ENCODE peak calls at places on chromosomes 13 and 19, in six cellular contexts. X is body of pancreas, V is lower leg skin, F is HCT116, I is spleen, O is testis. R is an unnamed sample.

GRCh38 chr13:74290324-74290773 is 156.1 kb upstream of the KLF12 start:
- DNase-seq in X (peak), V (peak), F (peak), I (no peak), O (peak), R (peak)

GRCh38 chr19:55186080-55186479 is 6.0 kb upstream of the SYT5 start:
- DNase-seq in X (no peak), V (no peak), F (no peak), I (no peak), O (no peak), R (no peak)

GRCh38 chr19:56176881-56177280 is 1.1 kb downstream of the GALP start:
- DNase-seq in X (no peak), V (no peak), F (no peak), I (no peak), O (no peak), R (no peak)

GRCh38 chr13:37473035-37473434 is 125.5 kb downstream of the POSTN start:
- DNase-seq in X (no peak), V (no peak), F (no peak), I (no peak), O (no peak), R (no peak)

GRCh38 chr19:1251233-1251502 is 2.8 kb downstream of the MIDN start:
- DNase-seq in X (peak), V (no peak), F (no peak), I (no peak), O (peak), R (no peak)

GRCh38 chr13:71290963-71291937 is 575.8 kb downstream of the DACH1 start:
- DNase-seq in X (peak), V (peak), F (no peak), I (no peak), O (peak), R (no peak)

GRCh38 chr19:42293539-42293938 is 8.4 kb upstream of the PRR19 start:
- DNase-seq in X (no peak), V (no peak), F (no peak), I (no peak), O (no peak), R (no peak)

GRCh38 chr13:112965573-112966115 is 3.4 kb upstream of the MCF2L start:
- DNase-seq in X (no peak), V (no peak), F (no peak), I (peak), O (no peak), R (no peak)

GRCh38 chr13:32267836-32268439 is 47.2 kb downstream of the ZAR1L start:
- DNase-seq in X (peak), V (no peak), F (peak), I (no peak), O (no peak), R (no peak)

GRCh38 chr19:19368087-19368486 is 37.4 kb upstream of the GATAD2A start:
- DNase-seq in X (no peak), V (no peak), F (no peak), I (no peak), O (no peak), R (no peak)

GRCh38 chr13:113920606-113921306 is 53.1 kb downstream of the C13orf46 start:
- DNase-seq in X (no peak), V (peak), F (no peak), I (no peak), O (peak), R (no peak)

GRCh38 chr13:52348081-52348480 is 57.9 kb downstream of the THSD1 start:
- DNase-seq in X (no peak), V (no peak), F (peak), I (no peak), O (no peak), R (peak)

GRCh38 chr13:33349314-33349995 is 63.9 kb upstream of the STARD13 start:
- DNase-seq in X (peak), V (no peak), F (no peak), I (no peak), O (peak), R (no peak)

GRCh38 chr13:58985845-58986244 is 1177.9 kb downstream of the DIAPH3 start:
- DNase-seq in X (no peak), V (no peak), F (no peak), I (no peak), O (no peak), R (no peak)

GRCh38 chr13:97945792-97946419 is 7.6 kb upstream of the IPO5 start:
- DNase-seq in X (no peak), V (no peak), F (no peak), I (no peak), O (no peak), R (no peak)

GRCh38 chr13:33218020-33218419 is 67.5 kb downstream of the STARD13 start:
- DNase-seq in X (no peak), V (no peak), F (peak), I (no peak), O (no peak), R (no peak)

GRCh38 chr19:51026554-51026831 is at the start of gene KLK11:
- DNase-seq in X (peak), V (no peak), F (no peak), I (no peak), O (no peak), R (no peak)

GRCh38 chr19:51163257-51163656 is 21.2 kb downstream of the SIGLEC7 start:
- DNase-seq in X (no peak), V (no peak), F (no peak), I (no peak), O (peak), R (no peak)

GRCh38 chr19:40223135-40223822 is 3.2 kb downstream of the CCNP start:
- DNase-seq in X (peak), V (no peak), F (no peak), I (no peak), O (peak), R (no peak)

GRCh38 chr19:41341669-41342490 is 11.8 kb downstream of the TGFB1 start:
- DNase-seq in X (peak), V (no peak), F (no peak), I (peak), O (no peak), R (no peak)

GRCh38 chr19:33804021-33804799 is 7.5 kb downstream of the KCTD15 start:
- DNase-seq in X (peak), V (peak), F (no peak), I (no peak), O (peak), R (no peak)

GRCh38 chr19:3520166-3521103 is 14.3 kb downstream of the FZR1 start:
- DNase-seq in X (no peak), V (peak), F (no peak), I (no peak), O (no peak), R (no peak)

GRCh38 chr19:39407644-39408391 is 1.2 kb downstream of the ZFP36 start:
- DNase-seq in X (peak), V (peak), F (no peak), I (peak), O (no peak), R (no peak)

GRCh38 chr19:42270346-42271044 is 1.4 kb downstream of the CIC start:
- DNase-seq in X (peak), V (no peak), F (no peak), I (peak), O (peak), R (peak)

GRCh38 chr13:73250061-73250460 is 191.3 kb downstream of the KLF5 start:
- DNase-seq in X (no peak), V (no peak), F (no peak), I (no peak), O (no peak), R (no peak)

GRCh38 chr13:79869326-79869725 is 388.4 kb downstream of the NDFIP2 start:
- DNase-seq in X (no peak), V (no peak), F (no peak), I (no peak), O (no peak), R (no peak)

GRCh38 chr13:60121288-60121687 is 42.4 kb downstream of the DIAPH3 start:
- DNase-seq in X (no peak), V (no peak), F (no peak), I (no peak), O (no peak), R (no peak)

GRCh38 chr13:29457299-29457698 is 138.2 kb downstream of the SLC7A1 start:
- DNase-seq in X (no peak), V (no peak), F (peak), I (no peak), O (no peak), R (no peak)

GRCh38 chr13:106003651-106004050 is 531.8 kb downstream of the EFNB2 start:
- DNase-seq in X (no peak), V (no peak), F (no peak), I (no peak), O (no peak), R (no peak)

GRCh38 chr13:114148521-114148855 is 16.1 kb upstream of the RASA3 start:
- DNase-seq in X (peak), V (no peak), F (no peak), I (no peak), O (no peak), R (no peak)

DNA sequence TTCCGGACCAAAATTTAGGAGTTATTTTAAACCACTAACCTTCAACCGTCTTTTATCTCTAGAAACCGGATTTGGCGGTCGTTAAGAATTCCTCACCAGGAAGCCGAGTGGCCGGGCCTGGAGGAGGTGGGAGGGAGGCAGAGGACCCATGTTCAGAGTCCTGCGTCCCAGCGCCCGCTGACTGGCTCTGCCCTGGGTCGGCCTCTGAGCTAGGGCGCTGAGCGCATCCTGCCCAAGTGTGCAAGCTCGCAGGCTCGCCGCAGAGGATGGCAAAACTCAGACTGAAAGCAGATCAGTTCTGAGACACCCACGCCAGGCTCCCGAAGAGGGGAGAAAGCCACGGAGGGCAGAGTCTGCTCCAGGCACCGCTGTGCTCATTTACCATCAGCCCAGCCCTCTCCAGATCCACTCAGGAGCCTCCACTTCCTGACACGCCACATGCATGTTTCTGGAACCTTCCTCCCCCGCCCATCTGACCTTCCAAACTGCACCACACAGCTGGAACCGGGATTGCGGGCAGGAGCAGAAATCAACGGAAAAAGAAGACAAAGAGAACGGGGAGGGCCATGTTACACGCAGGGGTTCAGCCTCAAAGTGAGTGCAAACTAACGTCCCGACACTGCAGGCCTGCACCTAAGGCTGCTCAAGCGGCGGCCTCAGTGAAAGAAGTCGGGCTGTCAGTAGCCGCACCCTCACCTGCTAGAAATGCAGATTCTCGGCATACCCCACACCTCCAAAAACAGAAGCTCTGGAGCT is 8.2 kb downstream of the COL4A1 start:
- DNase-seq in X (no peak), V (no peak), F (no peak), I (peak), O (no peak), R (no peak)
- TF ChIP-seq POLR2A in X (no peak), V (no peak), F (no peak), I (no peak), O (no peak), R (no peak)

DNA sequence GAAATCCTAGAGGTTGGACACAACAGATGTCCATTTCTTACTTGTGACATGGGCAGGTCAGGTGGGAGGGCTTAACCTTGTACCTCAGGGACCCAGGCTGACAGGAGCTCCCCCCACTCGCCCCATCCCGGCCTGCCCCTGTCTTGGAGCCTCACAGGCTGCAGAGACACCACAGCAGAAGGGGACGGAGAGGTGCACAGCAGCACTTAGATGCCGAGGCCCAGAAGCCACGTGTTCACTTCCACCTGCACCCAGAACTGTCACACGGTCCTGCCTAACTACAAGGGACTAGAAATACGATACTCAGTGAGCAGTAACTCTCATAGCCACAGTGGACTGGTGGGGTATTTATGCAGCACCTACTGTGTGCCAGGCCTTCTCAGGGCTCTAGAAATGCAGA is 129.7 kb downstream of the SIPA1L3 start:
- DNase-seq in X (no peak), V (no peak), F (no peak), I (no peak), O (no peak), R (no peak)
- TF ChIP-seq POLR2A in X (no peak), V (no peak), F (no peak), I (no peak), O (no peak), R (no peak)

GRCh38 chr19:36008336-36008978 is at the start of gene SYNE4:
- DNase-seq in X (peak), V (no peak), F (peak), I (no peak), O (no peak), R (no peak)
- TF ChIP-seq POLR2A in X (peak), V (no peak), F (no peak), I (no peak), O (no peak), R (no peak)

GRCh38 chr19:46786236-46787039 is 2.0 kb downstream of the SLC1A5 start:
- DNase-seq in X (peak), V (peak), F (no peak), I (peak), O (peak), R (peak)
- TF ChIP-seq POLR2A in X (peak), V (no peak), F (no peak), I (no peak), O (no peak), R (no peak)